ENCODE peak calls at places on chromosomes 3 and 15, in five cellular contexts. G is heart right ventricle, F is fibroblast of mammary gland, C is skeletal muscle cell, U is AG09309. K is an unnamed sample.

GRCh38 chr3:21390136-21390535 is 360.9 kb downstream of the ZNF385D start:
- DNase-seq in G (no peak), F (peak), C (peak), U (peak), K (no peak)

GRCh38 chr3:172869797-172870518 is 119.4 kb downstream of the ECT2 start:
- DNase-seq in G (no peak), F (no peak), C (no peak), U (no peak), K (no peak)

GRCh38 chr15:50390549-50391264 is 33.5 kb upstream of the USP8 start:
- DNase-seq in G (no peak), F (no peak), C (no peak), U (no peak), K (no peak)

GRCh38 chr3:107208100-107208499 is 169.1 kb upstream of the CCDC54 start:
- DNase-seq in G (no peak), F (peak), C (peak), U (peak), K (no peak)

GRCh38 chr3:194687638-194688206 is 2.0 kb downstream of the FAM43A start:
- DNase-seq in G (peak), F (peak), C (no peak), U (no peak), K (no peak)

GRCh38 chr15:34810455-34811146 is 15.3 kb upstream of the ACTC1 start:
- DNase-seq in G (no peak), F (peak), C (peak), U (peak), K (peak)

GRCh38 chr3:82637574-82637973 is 876.1 kb upstream of the GBE1 start:
- DNase-seq in G (no peak), F (no peak), C (no peak), U (no peak), K (no peak)

GRCh38 chr15:69666441-69666882 is 213.8 kb downstream of the RPLP1 start:
- DNase-seq in G (no peak), F (peak), C (peak), U (no peak), K (peak)

GRCh38 chr15:58566029-58566428 is 134.2 kb downstream of the LIPC start:
- DNase-seq in G (no peak), F (no peak), C (no peak), U (no peak), K (no peak)

GRCh38 chr15:96107922-96108321 is 222.6 kb upstream of the NR2F2 start:
- DNase-seq in G (no peak), F (peak), C (no peak), U (no peak), K (no peak)

GRCh38 chr3:47283596-47284364 is 1.0 kb downstream of the KLHL18 start:
- DNase-seq in G (no peak), F (peak), C (no peak), U (no peak), K (no peak)

GRCh38 chr15:33211409-33211808 is 16.9 kb upstream of the FMN1 start:
- DNase-seq in G (no peak), F (peak), C (no peak), U (no peak), K (no peak)

GRCh38 chr3:42681361-42682038 is 3.8 kb upstream of the KLHL40 start:
- DNase-seq in G (no peak), F (no peak), C (no peak), U (no peak), K (no peak)

GRCh38 chr3:177196473-177197040 is 725 bp downstream of the TBL1XR1 start:
- DNase-seq in G (peak), F (peak), C (no peak), U (no peak), K (no peak)

GRCh38 chr3:133857767-133858166 is 37.9 kb downstream of the RAB6B start:
- DNase-seq in G (no peak), F (no peak), C (no peak), U (no peak), K (no peak)

GRCh38 chr15:57220220-57220619 is 156.1 kb upstream of the CGNL1 start:
- DNase-seq in G (no peak), F (peak), C (peak), U (peak), K (no peak)

DNA sequence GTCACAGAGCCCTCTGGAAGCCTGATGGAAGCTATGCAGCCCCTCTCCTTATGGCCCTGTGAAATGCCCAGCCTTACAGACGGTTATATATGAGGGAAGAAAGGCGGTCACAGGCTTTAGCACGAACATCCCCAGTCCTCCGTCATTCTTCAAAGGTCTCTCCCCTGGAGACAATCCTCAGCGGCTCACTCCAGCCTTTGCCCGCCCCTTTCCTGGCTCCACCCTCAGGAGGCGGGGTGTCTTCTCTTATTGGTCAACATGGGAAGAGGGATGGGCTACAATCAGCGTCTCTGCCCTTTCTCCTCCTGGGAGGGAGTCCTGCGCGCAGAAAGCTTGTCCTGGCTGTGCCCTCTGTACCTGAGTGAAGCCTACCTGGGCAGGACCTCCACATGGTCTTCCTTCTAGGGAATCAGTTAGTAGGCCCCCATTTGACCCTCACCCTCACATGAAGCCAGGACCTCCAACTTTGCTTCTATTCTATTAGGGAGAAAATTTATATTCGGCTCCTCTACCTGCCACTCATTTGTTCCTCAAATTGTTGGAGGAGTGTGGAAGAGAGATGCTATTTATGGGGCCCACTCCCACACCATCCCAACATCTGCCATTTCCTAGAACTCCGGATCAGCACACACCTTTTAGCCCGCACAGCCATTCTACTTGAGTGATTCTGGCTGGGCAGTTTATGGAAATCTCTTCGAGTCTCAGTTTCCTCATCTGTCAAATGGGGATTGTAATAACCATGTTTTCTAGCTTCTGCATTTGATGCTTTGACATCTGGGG is 112.9 kb upstream of the SLC6A11 start:
- DNase-seq in G (no peak), F (no peak), C (no peak), U (no peak), K (no peak)
- H3K4me3 ChIP-seq in G (no peak), F (no peak), C (no peak), U (no peak), K (no peak)

GRCh38 chr15:99925661-99926461 is 192.6 kb upstream of the LYSMD4 start:
- DNase-seq in G (peak), F (no peak), C (no peak), U (no peak), K (no peak)
- H3K4me3 ChIP-seq in G (peak), F (peak), C (peak), U (peak), K (peak)

GRCh38 chr3:58576716-58577115 is 475 bp downstream of the FAM107A start:
- DNase-seq in G (no peak), F (no peak), C (no peak), U (no peak), K (no peak)
- H3K4me3 ChIP-seq in G (peak), F (no peak), C (no peak), U (no peak), K (no peak)

GRCh38 chr15:93614446-93615104 is 525.6 kb upstream of the RGMA start:
- DNase-seq in G (peak), F (no peak), C (no peak), U (no peak), K (no peak)
- H3K4me3 ChIP-seq in G (no peak), F (no peak), C (no peak), U (no peak), K (no peak)

GRCh38 chr15:84817461-84818081 is 415 bp downstream of the ALPK3 start:
- DNase-seq in G (no peak), F (no peak), C (no peak), U (no peak), K (no peak)

GRCh38 chr15:84818221-84819131 is 1.3 kb downstream of the ALPK3 start:
- DNase-seq in G (no peak), F (peak), C (no peak), U (no peak), K (no peak)

GRCh38 chr15:84819291-84819768 is 2.2 kb downstream of the ALPK3 start:
- DNase-seq in G (peak), F (no peak), C (no peak), U (no peak), K (peak)

GRCh38 chr15:84821501-84822021 is 4.4 kb downstream of the ALPK3 start:
- DNase-seq in G (no peak), F (peak), C (no peak), U (no peak), K (no peak)

GRCh38 chr15:84819791-84820190 is 2.6 kb downstream of the ALPK3 start:
- DNase-seq in G (no peak), F (no peak), C (no peak), U (no peak), K (no peak)
- H3K4me3 ChIP-seq in G (peak), F (no peak), C (no peak), U (no peak), K (no peak)

DNA sequence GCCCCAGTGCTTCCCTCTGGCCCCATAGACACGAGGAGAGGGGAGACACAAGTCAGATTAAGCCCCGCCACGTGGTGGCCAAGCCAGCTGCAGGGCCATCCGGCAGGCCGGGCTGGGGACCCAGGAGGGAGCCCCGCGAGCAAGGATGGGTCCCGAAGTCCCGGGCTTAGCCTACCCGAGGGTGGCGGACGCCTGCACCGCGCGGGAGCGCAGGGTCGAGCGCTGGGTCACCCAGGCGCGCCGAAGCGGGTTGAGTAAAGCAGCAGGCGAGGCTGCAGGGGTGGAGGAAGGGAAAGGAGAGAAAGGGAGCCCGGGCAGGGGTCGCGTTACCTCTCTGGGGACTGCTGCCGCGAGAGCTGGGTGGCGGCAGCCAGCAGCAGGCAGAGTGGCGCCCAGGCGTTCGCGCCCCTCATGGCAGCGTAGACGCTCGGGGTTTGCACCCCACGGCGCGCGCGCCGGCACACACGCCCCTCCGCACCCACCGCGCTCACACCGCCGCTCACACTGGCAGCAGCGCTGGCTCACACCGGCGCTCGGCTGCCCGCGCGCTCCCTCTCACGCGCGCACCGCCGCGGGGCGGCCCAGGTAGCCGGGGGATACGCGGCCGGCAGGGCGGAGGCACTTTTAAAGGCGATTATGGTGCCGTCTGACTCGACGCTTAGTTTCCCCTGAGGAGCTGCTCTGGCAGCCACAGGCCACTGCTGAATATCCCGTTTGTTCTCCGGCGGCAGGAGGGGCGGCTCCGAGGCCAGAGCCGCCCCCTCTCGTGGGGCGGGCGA is at the start of gene PCOLCE2:
- DNase-seq in G (peak), F (peak), C (no peak), U (no peak), K (peak)
- H3K4me3 ChIP-seq in G (peak), F (peak), C (peak), U (peak), K (peak)

GRCh38 chr15:72197460-72198409 is at the start of gene GRAMD2A:
- DNase-seq in G (no peak), F (peak), C (no peak), U (no peak), K (peak)
- H3K4me3 ChIP-seq in G (peak), F (peak), C (peak), U (peak), K (peak)

GRCh38 chr15:83305696-83306291 is 21.3 kb upstream of the BNC1 start:
- DNase-seq in G (no peak), F (no peak), C (no peak), U (no peak), K (peak)
- H3K4me3 ChIP-seq in G (no peak), F (no peak), C (no peak), U (no peak), K (no peak)

DNA sequence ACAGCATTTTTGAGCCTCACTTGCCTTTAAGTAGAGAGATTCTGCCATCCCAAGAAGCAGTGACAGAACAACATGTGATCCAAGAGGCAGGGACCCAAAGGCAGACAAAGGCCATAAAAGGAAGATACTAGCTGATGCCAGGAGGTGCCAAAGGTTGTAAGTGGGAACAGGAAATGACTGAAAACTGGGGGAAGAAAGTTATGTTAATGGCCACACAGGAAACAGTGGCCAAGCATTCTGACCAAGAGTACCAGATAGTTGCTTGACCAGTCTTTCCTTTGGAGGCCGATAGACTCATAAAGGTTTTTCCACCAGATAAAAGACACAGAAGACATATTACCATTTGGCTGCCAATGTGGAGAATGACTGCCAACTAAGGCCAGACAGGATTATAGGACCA is 274.5 kb upstream of the PEX5L start:
- DNase-seq in G (no peak), F (no peak), C (no peak), U (no peak), K (no peak)
- H3K4me3 ChIP-seq in G (no peak), F (no peak), C (no peak), U (no peak), K (no peak)

GRCh38 chr15:93333826-93334225 is 244.8 kb upstream of the RGMA start:
- DNase-seq in G (no peak), F (no peak), C (no peak), U (no peak), K (no peak)
- H3K4me3 ChIP-seq in G (no peak), F (no peak), C (no peak), U (no peak), K (no peak)